ENCODE peak calls at places on chromosomes 16 and 17, in six cellular contexts. One of them, this sample, is unnamed.

GRCh38 chr17:8745586-8746500 is 1.2 kb upstream of the CCDC42 start:
- DNase-seq in NCI-H345: peak
- DNase-seq in left ventricle myocardium superior: peak
- DNase-seq in HEK293T: peak
- DNase-seq in T-helper 1 cell: peak
- DNase-seq in pulmonary artery endothelial cell: no peak
- DNase-seq in this sample: no peak

GRCh38 chr17:81390436-81391214 is 4.6 kb upstream of the BAHCC1 start:
- DNase-seq in NCI-H345: no peak
- DNase-seq in left ventricle myocardium superior: no peak
- DNase-seq in HEK293T: no peak
- DNase-seq in T-helper 1 cell: no peak
- DNase-seq in pulmonary artery endothelial cell: no peak
- DNase-seq in this sample: no peak

GRCh38 chr17:30274887-30275286 is 16.9 kb downstream of the BLMH start:
- DNase-seq in NCI-H345: no peak
- DNase-seq in left ventricle myocardium superior: no peak
- DNase-seq in HEK293T: no peak
- DNase-seq in T-helper 1 cell: no peak
- DNase-seq in pulmonary artery endothelial cell: no peak
- DNase-seq in this sample: no peak

GRCh38 chr17:50420419-50421112 is 5.5 kb upstream of the ACSF2 start:
- DNase-seq in NCI-H345: no peak
- DNase-seq in left ventricle myocardium superior: no peak
- DNase-seq in HEK293T: no peak
- DNase-seq in T-helper 1 cell: no peak
- DNase-seq in pulmonary artery endothelial cell: no peak
- DNase-seq in this sample: no peak

GRCh38 chr17:59845595-59846390 is 47.0 kb downstream of the TUBD1 start:
- DNase-seq in NCI-H345: peak
- DNase-seq in left ventricle myocardium superior: no peak
- DNase-seq in HEK293T: no peak
- DNase-seq in T-helper 1 cell: no peak
- DNase-seq in pulmonary artery endothelial cell: no peak
- DNase-seq in this sample: peak

GRCh38 chr16:57383276-57384247 is 11.3 kb downstream of the CX3CL1 start:
- DNase-seq in NCI-H345: no peak
- DNase-seq in left ventricle myocardium superior: no peak
- DNase-seq in HEK293T: no peak
- DNase-seq in T-helper 1 cell: no peak
- DNase-seq in pulmonary artery endothelial cell: no peak
- DNase-seq in this sample: no peak

GRCh38 chr17:12472613-12473173 is 193.0 kb upstream of the MYOCD start:
- DNase-seq in NCI-H345: no peak
- DNase-seq in left ventricle myocardium superior: no peak
- DNase-seq in HEK293T: no peak
- DNase-seq in T-helper 1 cell: no peak
- DNase-seq in pulmonary artery endothelial cell: no peak
- DNase-seq in this sample: no peak

GRCh38 chr17:59698143-59698542 is 9.1 kb downstream of the PTRH2 start:
- DNase-seq in NCI-H345: no peak
- DNase-seq in left ventricle myocardium superior: no peak
- DNase-seq in HEK293T: no peak
- DNase-seq in T-helper 1 cell: no peak
- DNase-seq in pulmonary artery endothelial cell: no peak
- DNase-seq in this sample: no peak

GRCh38 chr17:32100971-32101631 is 41.2 kb upstream of the RHOT1 start:
- DNase-seq in NCI-H345: peak
- DNase-seq in left ventricle myocardium superior: no peak
- DNase-seq in HEK293T: no peak
- DNase-seq in T-helper 1 cell: no peak
- DNase-seq in pulmonary artery endothelial cell: no peak
- DNase-seq in this sample: no peak

GRCh38 chr16:56119138-56119537 is 72.2 kb upstream of the GNAO1 start:
- DNase-seq in NCI-H345: no peak
- DNase-seq in left ventricle myocardium superior: no peak
- DNase-seq in HEK293T: no peak
- DNase-seq in T-helper 1 cell: no peak
- DNase-seq in pulmonary artery endothelial cell: no peak
- DNase-seq in this sample: no peak

GRCh38 chr16:8199390-8199789 is 390.9 kb downstream of the TMEM114 start:
- DNase-seq in NCI-H345: no peak
- DNase-seq in left ventricle myocardium superior: no peak
- DNase-seq in HEK293T: no peak
- DNase-seq in T-helper 1 cell: no peak
- DNase-seq in pulmonary artery endothelial cell: no peak
- DNase-seq in this sample: no peak

GRCh38 chr16:2027024-2028010 is 615 bp downstream of the NHERF2 start:
- DNase-seq in NCI-H345: peak
- DNase-seq in left ventricle myocardium superior: peak
- DNase-seq in HEK293T: no peak
- DNase-seq in T-helper 1 cell: no peak
- DNase-seq in pulmonary artery endothelial cell: no peak
- DNase-seq in this sample: no peak

GRCh38 chr17:49210158-49211029 is at the start of the genes ABI3 and GNGT2:
- DNase-seq in NCI-H345: no peak
- DNase-seq in left ventricle myocardium superior: peak
- DNase-seq in HEK293T: no peak
- DNase-seq in T-helper 1 cell: peak
- DNase-seq in pulmonary artery endothelial cell: peak
- DNase-seq in this sample: no peak

GRCh38 chr17:82645516-82645915 is 2.7 kb downstream of the WDR45B start:
- DNase-seq in NCI-H345: no peak
- DNase-seq in left ventricle myocardium superior: no peak
- DNase-seq in HEK293T: no peak
- DNase-seq in T-helper 1 cell: no peak
- DNase-seq in pulmonary artery endothelial cell: no peak
- DNase-seq in this sample: no peak

GRCh38 chr17:77456951-77457548 is 316.3 kb downstream of the SEC14L1 start:
- DNase-seq in NCI-H345: no peak
- DNase-seq in left ventricle myocardium superior: no peak
- DNase-seq in HEK293T: no peak
- DNase-seq in T-helper 1 cell: no peak
- DNase-seq in pulmonary artery endothelial cell: no peak
- DNase-seq in this sample: no peak

GRCh38 chr16:68284847-68285246 is 20.5 kb downstream of the SLC7A6 start:
- DNase-seq in NCI-H345: no peak
- DNase-seq in left ventricle myocardium superior: no peak
- DNase-seq in HEK293T: no peak
- DNase-seq in T-helper 1 cell: no peak
- DNase-seq in pulmonary artery endothelial cell: no peak
- DNase-seq in this sample: no peak

GRCh38 chr17:4899341-4900230 is at the start of gene C17orf107:
- DNase-seq in NCI-H345: no peak
- DNase-seq in left ventricle myocardium superior: peak
- DNase-seq in HEK293T: no peak
- DNase-seq in T-helper 1 cell: peak
- DNase-seq in pulmonary artery endothelial cell: peak
- DNase-seq in this sample: no peak

GRCh38 chr16:83336630-83337029 is 471.1 kb upstream of the HSBP1 start:
- DNase-seq in NCI-H345: peak
- DNase-seq in left ventricle myocardium superior: no peak
- DNase-seq in HEK293T: no peak
- DNase-seq in T-helper 1 cell: no peak
- DNase-seq in pulmonary artery endothelial cell: peak
- DNase-seq in this sample: no peak

GRCh38 chr17:20203761-20204263 is 194.7 kb downstream of the SPECC1 start:
- DNase-seq in NCI-H345: no peak
- DNase-seq in left ventricle myocardium superior: no peak
- DNase-seq in HEK293T: no peak
- DNase-seq in T-helper 1 cell: no peak
- DNase-seq in pulmonary artery endothelial cell: no peak
- DNase-seq in this sample: no peak

GRCh38 chr17:33469911-33470310 is 176.8 kb upstream of the ASIC2 start:
- DNase-seq in NCI-H345: no peak
- DNase-seq in left ventricle myocardium superior: no peak
- DNase-seq in HEK293T: no peak
- DNase-seq in T-helper 1 cell: no peak
- DNase-seq in pulmonary artery endothelial cell: no peak
- DNase-seq in this sample: no peak

GRCh38 chr17:75673487-75673886 is 6.3 kb downstream of the SAP30BP start:
- DNase-seq in NCI-H345: no peak
- DNase-seq in left ventricle myocardium superior: no peak
- DNase-seq in HEK293T: no peak
- DNase-seq in T-helper 1 cell: no peak
- DNase-seq in pulmonary artery endothelial cell: no peak
- DNase-seq in this sample: no peak

GRCh38 chr17:50768348-50768761 is 1.0 kb upstream of the ANKRD40CL start:
- DNase-seq in NCI-H345: no peak
- DNase-seq in left ventricle myocardium superior: no peak
- DNase-seq in HEK293T: no peak
- DNase-seq in T-helper 1 cell: no peak
- DNase-seq in pulmonary artery endothelial cell: no peak
- DNase-seq in this sample: no peak

GRCh38 chr17:47204722-47205418 is 4.3 kb upstream of the MYL4 start:
- DNase-seq in NCI-H345: no peak
- DNase-seq in left ventricle myocardium superior: no peak
- DNase-seq in HEK293T: no peak
- DNase-seq in T-helper 1 cell: no peak
- DNase-seq in pulmonary artery endothelial cell: no peak
- DNase-seq in this sample: no peak

GRCh38 chr17:5209396-5209795 is 17.7 kb upstream of the ZNF594 start:
- DNase-seq in NCI-H345: no peak
- DNase-seq in left ventricle myocardium superior: no peak
- DNase-seq in HEK293T: no peak
- DNase-seq in T-helper 1 cell: no peak
- DNase-seq in pulmonary artery endothelial cell: no peak
- DNase-seq in this sample: no peak

GRCh38 chr17:43338886-43339516 is 59.8 kb upstream of the ARL4D start:
- DNase-seq in NCI-H345: peak
- DNase-seq in left ventricle myocardium superior: peak
- DNase-seq in HEK293T: no peak
- DNase-seq in T-helper 1 cell: peak
- DNase-seq in pulmonary artery endothelial cell: no peak
- DNase-seq in this sample: peak

GRCh38 chr16:70704586-70704985 is 18.7 kb upstream of the MTSS2 start:
- DNase-seq in NCI-H345: no peak
- DNase-seq in left ventricle myocardium superior: no peak
- DNase-seq in HEK293T: no peak
- DNase-seq in T-helper 1 cell: no peak
- DNase-seq in pulmonary artery endothelial cell: no peak
- DNase-seq in this sample: no peak

GRCh38 chr16:19929062-19929511 is 44.4 kb upstream of the GPRC5B start:
- DNase-seq in NCI-H345: no peak
- DNase-seq in left ventricle myocardium superior: no peak
- DNase-seq in HEK293T: no peak
- DNase-seq in T-helper 1 cell: no peak
- DNase-seq in pulmonary artery endothelial cell: no peak
- DNase-seq in this sample: no peak

GRCh38 chr16:20918486-20919239 is 18.1 kb downstream of the LYRM1 start:
- DNase-seq in NCI-H345: no peak
- DNase-seq in left ventricle myocardium superior: peak
- DNase-seq in HEK293T: no peak
- DNase-seq in T-helper 1 cell: no peak
- DNase-seq in pulmonary artery endothelial cell: no peak
- DNase-seq in this sample: no peak

This sample was measured in SHP77 treated with DMSO at 0.1 percent for 48 hours.